ENCODE peak calls at places on chromosome 16, in ten cellular contexts. D is breast epithelium, K is heart left ventricle, Y is IMR-90, S is Peyer's patch, X is testis, H is transverse colon, P is esophagus squamous epithelium, W is stomach, L is adrenal gland. C is an unnamed sample.

GRCh38 chr16:19380316-19380715 is 37.4 kb upstream of the TMC5 start:
- DNase-seq in W (no peak), P (no peak), Y (no peak), H (no peak), S (no peak), K (no peak), X (no peak), D (no peak), L (no peak), C (no peak)

GRCh38 chr16:84233748-84234147 is 6.1 kb downstream of the KCNG4 start:
- DNase-seq in D (no peak), H (no peak), L (no peak), P (no peak), K (no peak), W (no peak), S (no peak), Y (no peak), X (no peak), C (no peak)

GRCh38 chr16:75062944-75063444 is 53.6 kb downstream of the LDHD start:
- DNase-seq in K (no peak), P (no peak), S (no peak), Y (no peak), L (no peak), H (no peak), X (no peak), D (no peak), W (no peak), C (peak; percentile 53)

GRCh38 chr16:3717235-3718018 is at the start of gene TRAP1:
- DNase-seq in P (peak; percentile 47), D (peak; percentile 91), H (peak; percentile 91), K (peak; percentile 94), Y (peak; percentile 75), W (peak; percentile 92), S (peak; percentile 88), L (peak; percentile 90), X (peak; percentile 93), C (peak; percentile 86)

GRCh38 chr16:23296994-23297393 is 5.1 kb upstream of the SCNN1B start:
- DNase-seq in H (peak; percentile 46), X (peak; percentile 22), P (no peak), S (no peak), K (no peak), L (no peak), D (no peak), Y (no peak), W (peak; percentile 34), C (peak; percentile 37)

GRCh38 chr16:10961231-10961630 is 16.9 kb downstream of the CLEC16A start:
- DNase-seq in S (no peak), W (no peak), H (no peak), Y (peak; percentile 95), X (no peak), K (peak; percentile 46), D (no peak), L (peak; percentile 81), P (no peak), C (no peak)

GRCh38 chr16:30030011-30030685 is 923 bp downstream of the TLCD3B start:
- DNase-seq in X (no peak), P (no peak), S (no peak), D (no peak), Y (no peak), H (no peak), L (no peak), W (no peak), K (no peak), C (no peak)

GRCh38 chr16:84597518-84598390 is 20.1 kb downstream of the COTL1 start:
- DNase-seq in K (peak; percentile 33), X (no peak), L (no peak), Y (no peak), S (peak; percentile 70), W (no peak), D (no peak), H (no peak), P (no peak), C (peak; percentile 85)

GRCh38 chr16:89268585-89268984 is 51.1 kb downstream of the ZNF778 start:
- DNase-seq in Y (no peak), D (no peak), K (no peak), S (no peak), W (no peak), P (no peak), X (no peak), H (no peak), L (no peak), C (no peak)

GRCh38 chr16:89266521-89267134 is 49.1 kb downstream of the ZNF778 start:
- DNase-seq in H (no peak), P (no peak), Y (no peak), D (no peak), S (no peak), X (no peak), L (no peak), K (no peak), W (no peak), C (no peak)

GRCh38 chr16:89261691-89262563 is 44.4 kb downstream of the ZNF778 start:
- DNase-seq in P (no peak), W (peak; percentile 40), X (peak; percentile 63), S (no peak), L (no peak), K (no peak), D (no peak), H (no peak), Y (peak; percentile 13), C (no peak)

GRCh38 chr16:89265647-89266046 is 48.1 kb downstream of the ZNF778 start:
- DNase-seq in Y (no peak), P (no peak), L (no peak), W (no peak), D (no peak), X (no peak), K (no peak), H (no peak), S (no peak), C (no peak)

GRCh38 chr16:89264800-89265550 is 47.5 kb downstream of the ZNF778 start:
- DNase-seq in H (no peak), W (no peak), X (no peak), P (no peak), D (no peak), Y (no peak), L (no peak), S (no peak), K (no peak), C (no peak)
- TF ChIP-seq POLR2A in H (no peak), W (no peak), X (no peak), P (no peak), D (no peak), Y (no peak), L (no peak), S (no peak), K (no peak), C (no peak)

DNA sequence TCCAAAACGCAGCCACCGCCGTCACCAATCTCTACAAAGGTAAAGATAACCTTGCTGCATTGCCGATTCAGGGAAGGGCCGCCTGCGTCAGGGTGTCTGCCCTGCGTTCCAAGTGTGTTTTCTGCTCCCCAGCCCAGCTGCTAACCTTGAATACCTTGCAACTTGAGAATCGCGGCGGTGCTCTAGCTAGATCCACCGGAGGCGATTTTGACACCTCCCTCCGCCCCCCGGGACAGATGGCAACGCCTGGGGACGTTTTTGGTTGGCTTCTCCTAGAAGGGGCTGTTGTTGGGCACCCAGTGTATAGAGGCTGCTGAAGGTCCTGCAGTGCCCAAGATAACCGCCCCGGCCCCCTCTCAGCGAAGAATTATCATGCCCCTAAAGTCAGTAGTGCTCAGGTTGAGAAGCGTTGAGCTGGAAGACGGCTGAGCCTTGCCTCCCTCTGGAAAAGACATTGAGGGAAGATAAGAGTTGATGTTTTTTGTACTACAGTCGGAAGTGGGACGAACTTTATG is 1.6 kb downstream of the HAPSTR1 start:
- DNase-seq in K (peak; percentile 47), L (peak; percentile 57), P (no peak), Y (no peak), W (peak; percentile 55), H (peak; percentile 42), S (peak; percentile 36), D (no peak), X (peak; percentile 28), C (peak; percentile 45)
- TF ChIP-seq POLR2A in K (no peak), L (peak; percentile 39), P (no peak), Y (no peak), W (no peak), H (no peak), S (no peak), D (no peak), X (no peak), C (no peak)

GRCh38 chr16:70804153-70804728 is 3.3 kb upstream of the VAC14 start:
- DNase-seq in P (no peak), W (no peak), L (no peak), S (no peak), D (no peak), Y (peak; percentile 93), K (no peak), H (no peak), X (no peak), C (peak; percentile 82)

GRCh38 chr16:70803354-70803753 is 2.4 kb upstream of the VAC14 start:
- DNase-seq in S (no peak), K (no peak), Y (peak; percentile 14), X (no peak), D (no peak), W (no peak), P (no peak), H (no peak), L (no peak), C (no peak)

GRCh38 chr16:70801611-70802010 is 653 bp upstream of the VAC14 start:
- DNase-seq in D (no peak), W (no peak), P (no peak), H (no peak), Y (no peak), K (no peak), X (no peak), L (no peak), S (no peak), C (no peak)

GRCh38 chr16:70800306-70800705 is 652 bp downstream of the VAC14 start:
- DNase-seq in X (no peak), Y (no peak), H (no peak), K (no peak), L (no peak), D (no peak), P (no peak), W (no peak), S (no peak), C (no peak)

DNA sequence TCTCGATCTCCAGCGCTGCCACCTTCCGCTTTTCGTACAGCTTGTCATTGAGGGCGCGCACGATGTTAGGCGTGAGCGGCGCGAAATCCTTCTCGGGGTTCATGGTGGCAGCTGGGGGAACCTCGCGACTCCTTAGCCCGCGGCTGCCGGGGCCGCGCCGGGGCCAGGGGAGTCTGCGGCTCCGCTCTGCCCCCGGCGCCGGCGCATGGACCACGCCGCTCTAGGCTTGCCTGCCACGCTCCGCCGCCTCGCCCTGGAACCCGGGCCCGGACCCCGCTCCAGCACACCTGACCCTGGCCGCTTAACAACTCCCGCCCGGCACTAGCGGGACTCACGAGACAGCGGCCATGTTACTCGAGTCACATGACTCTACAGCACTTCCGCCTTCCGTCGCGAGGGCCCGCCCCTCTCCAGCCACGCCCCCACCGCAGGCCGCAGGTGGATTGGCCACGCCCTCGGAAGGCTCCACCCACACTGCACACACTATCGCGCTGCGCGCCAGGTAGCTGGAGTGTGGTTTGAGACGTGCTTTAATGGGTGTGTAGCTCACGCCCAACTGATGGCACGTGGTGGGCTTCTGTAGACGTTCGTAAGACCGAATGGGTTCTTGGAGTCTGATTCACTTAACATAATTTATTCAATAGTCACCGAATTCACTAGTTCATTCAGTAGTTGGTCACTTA is at the start of gene VAC14:
- DNase-seq in P (peak; percentile 58), L (peak; percentile 90), S (peak; percentile 99), D (peak; percentile 95), W (peak; percentile 98), K (peak; percentile 89), H (peak; percentile 98), Y (peak; percentile 79), X (peak; percentile 97), C (peak; percentile 94)
- TF ChIP-seq POLR2A in P (peak; percentile 44), L (peak; percentile 67), S (peak; percentile 38), D (no peak), W (no peak), K (peak; percentile 54), H (peak; percentile 60), Y (peak; percentile 79), X (no peak), C (peak; percentile 73)

GRCh38 chr16:15435216-15435864 is 952 bp downstream of the BMERB1 start:
- DNase-seq in S (no peak), K (no peak), H (no peak), D (no peak), X (no peak), L (no peak), W (no peak), Y (no peak), P (no peak), C (peak; percentile 4)

GRCh38 chr16:15439102-15439501 is 4.7 kb downstream of the BMERB1 start:
- DNase-seq in P (no peak), D (no peak), X (no peak), S (no peak), K (no peak), L (no peak), H (no peak), Y (no peak), W (no peak), C (no peak)

GRCh38 chr16:15434079-15434424 is 336 bp upstream of the BMERB1 start:
- DNase-seq in P (no peak), D (no peak), Y (no peak), W (no peak), X (no peak), K (no peak), L (no peak), S (no peak), H (no peak), C (no peak)

GRCh38 chr16:15434425-15435215 is at the start of gene BMERB1:
- DNase-seq in H (peak; percentile 37), P (no peak), Y (peak; percentile 71), K (peak; percentile 85), X (peak; percentile 74), W (peak; percentile 59), S (no peak), D (peak; percentile 63), L (peak; percentile 47), C (no peak)
- TF ChIP-seq POLR2A in H (peak; percentile 36), P (peak; percentile 20), Y (peak; percentile 59), K (peak; percentile 44), X (no peak), W (no peak), S (no peak), D (no peak), L (no peak), C (no peak)

C was measured in NB4.